ENCODE peak calls at places on chromosomes 2 and 18, in eight cellular contexts. T is nucleus accumbens; A is A549; C is activated CD8-positive, alpha-beta memory T cell treated with anti-CD3 and anti-CD28 coated beads for 24 hours; V is neural crest cell; L is stimulated activated CD4-positive, alpha-beta T cell treated with anti-CD3 and anti-CD28 coated beads, Interleukin-1b, Interleukin-23, amount 100 ng/mL, for 1 hour; J is EH; Y is SK-MEL-5. Q is an unnamed sample.

GRCh38 chr2:144625216-144626010 is 105.5 kb upstream of the ZEB2 start:
- DNase-seq in Y (no peak), A (no peak), V (no peak), T (no peak), L (no peak), C (no peak), J (no peak), Q (no peak)

GRCh38 chr2:234951386-234952269 is at the start of gene SH3BP4:
- DNase-seq in J (peak), A (peak), Y (peak), T (peak), L (no peak), V (peak), C (no peak), Q (peak)

GRCh38 chr2:11042841-11043240 is 112.4 kb upstream of the SLC66A3 start:
- DNase-seq in C (no peak), A (no peak), L (no peak), V (no peak), T (no peak), Y (no peak), J (no peak), Q (no peak)

GRCh38 chr2:102514061-102514785 is 41.2 kb downstream of the SLC9A4 start:
- DNase-seq in C (no peak), J (peak), A (peak), L (no peak), Y (peak), T (no peak), V (no peak), Q (no peak)

GRCh38 chr2:167334343-167334742 is 446.1 kb downstream of the XIRP2 start:
- DNase-seq in L (no peak), V (no peak), C (no peak), T (no peak), Y (no peak), J (no peak), A (no peak), Q (no peak)

GRCh38 chr2:67560818-67561221 is 163.7 kb downstream of the ETAA1 start:
- DNase-seq in V (no peak), L (no peak), T (no peak), C (no peak), Y (no peak), A (no peak), J (peak), Q (no peak)

GRCh38 chr2:113602869-113603466 is 24.1 kb upstream of the RABL2A start:
- DNase-seq in L (no peak), Y (no peak), C (no peak), J (peak), A (no peak), V (no peak), T (no peak), Q (no peak)

GRCh38 chr2:104431701-104432121 is 422.2 kb upstream of the POU3F3 start:
- DNase-seq in V (no peak), L (no peak), J (no peak), T (no peak), A (no peak), C (no peak), Y (no peak), Q (no peak)

GRCh38 chr2:11647834-11648600 is 22.0 kb downstream of the NTSR2 start:
- DNase-seq in V (no peak), J (peak), T (no peak), L (no peak), A (no peak), Y (peak), C (no peak), Q (no peak)

GRCh38 chr18:31206064-31206463 is 43.4 kb upstream of the DSC1 start:
- DNase-seq in L (no peak), C (no peak), V (no peak), J (no peak), A (no peak), Y (no peak), T (no peak), Q (no peak)

GRCh38 chr18:76518543-76519155 is 23.6 kb upstream of the ZNF516 start:
- DNase-seq in J (no peak), Y (no peak), C (no peak), T (no peak), L (no peak), A (no peak), V (peak), Q (no peak)

GRCh38 chr2:55805662-55806061 is 112.0 kb upstream of the PNPT1 start:
- DNase-seq in C (no peak), J (no peak), Y (no peak), A (no peak), L (no peak), T (no peak), V (no peak), Q (no peak)

GRCh38 chr2:28691774-28692281 is 59.8 kb upstream of the PPP1CB start:
- DNase-seq in C (no peak), Y (peak), V (peak), A (no peak), T (no peak), J (peak), L (no peak), Q (no peak)

GRCh38 chr2:187890690-187891089 is 336.5 kb upstream of the TFPI start:
- DNase-seq in L (no peak), Y (no peak), J (no peak), A (no peak), V (no peak), C (no peak), T (no peak), Q (no peak)

GRCh38 chr2:137115081-137115713 is 349.9 kb downstream of the THSD7B start:
- DNase-seq in A (no peak), T (no peak), J (peak), V (no peak), C (no peak), L (no peak), Y (no peak), Q (no peak)

GRCh38 chr2:168518555-168519066 is 62.5 kb downstream of the CERS6 start:
- DNase-seq in Y (no peak), J (no peak), C (no peak), V (peak), A (no peak), L (no peak), T (no peak), Q (no peak)

GRCh38 chr2:239793851-239794250 is 231.3 kb downstream of the NDUFA10 start:
- DNase-seq in J (no peak), Y (no peak), T (no peak), C (no peak), A (no peak), V (no peak), L (no peak), Q (no peak)

GRCh38 chr2:51420521-51420920 is 388.6 kb upstream of the NRXN1 start:
- DNase-seq in J (no peak), Y (no peak), T (no peak), A (no peak), C (no peak), V (no peak), L (no peak), Q (no peak)

GRCh38 chr2:225025917-225026571 is 16.2 kb downstream of the DOCK10 start:
- DNase-seq in C (no peak), T (no peak), Y (peak), A (no peak), V (no peak), J (peak), L (no peak), Q (no peak)

GRCh38 chr18:12236141-12236540 is 18.0 kb upstream of the CIDEA start:
- DNase-seq in Y (no peak), T (no peak), V (no peak), J (no peak), L (no peak), C (no peak), A (no peak), Q (no peak)

GRCh38 chr2:147416099-147416498 is 428.7 kb upstream of the ACVR2A start:
- DNase-seq in C (no peak), T (no peak), A (no peak), L (no peak), V (no peak), J (no peak), Y (no peak), Q (no peak)

GRCh38 chr2:84889332-84889731 is 8.4 kb upstream of the TRABD2A start:
- DNase-seq in T (no peak), V (no peak), Y (no peak), L (no peak), C (no peak), J (no peak), A (no peak), Q (no peak)

GRCh38 chr2:11073791-11074190 is 81.5 kb upstream of the SLC66A3 start:
- DNase-seq in V (no peak), J (peak), A (no peak), L (no peak), C (no peak), Y (no peak), T (no peak), Q (no peak)

GRCh38 chr2:182148344-182148743 is 162.7 kb downstream of the PPP1R1C start:
- DNase-seq in A (no peak), V (no peak), L (no peak), C (no peak), T (no peak), J (peak), Y (no peak), Q (no peak)

GRCh38 chr2:235312571-235312970 is 181.3 kb upstream of the AGAP1 start:
- DNase-seq in J (no peak), L (no peak), C (no peak), Y (no peak), V (no peak), A (no peak), T (no peak), Q (no peak)

GRCh38 chr2:54012538-54013141 is 41.8 kb upstream of the PSME4 start:
- DNase-seq in L (no peak), Y (no peak), J (no peak), T (no peak), C (no peak), V (no peak), A (no peak), Q (no peak)

GRCh38 chr2:222318712-222319575 is 20.1 kb upstream of the PAX3 start:
- DNase-seq in V (peak), J (peak), A (no peak), T (no peak), L (no peak), C (peak), Y (peak), Q (no peak)

GRCh38 chr2:109609352-109610024 is 4.3 kb downstream of the SEPTIN10 start:
- DNase-seq in C (no peak), T (no peak), L (no peak), V (no peak), J (peak), A (no peak), Y (no peak), Q (no peak)

GRCh38 chr18:7417742-7418141 is 149.4 kb upstream of the PTPRM start:
- DNase-seq in T (no peak), C (no peak), V (no peak), A (peak), J (peak), L (no peak), Y (no peak), Q (no peak)

GRCh38 chr18:32760391-32760790 is 12.4 kb downstream of the KLHL14 start:
- DNase-seq in T (no peak), J (no peak), L (no peak), Y (no peak), A (no peak), V (no peak), C (no peak), Q (no peak)

GRCh38 chr2:120866071-120866470 is 130.4 kb downstream of the GLI2 start:
- DNase-seq in J (no peak), C (no peak), L (no peak), A (no peak), T (no peak), V (no peak), Y (no peak), Q (no peak)

GRCh38 chr2:238929242-238930081 is 81.6 kb downstream of the TWIST2 start:
- DNase-seq in A (no peak), C (no peak), Y (no peak), T (no peak), L (no peak), J (peak), V (no peak), Q (peak)

GRCh38 chr2:223404616-223405015 is 197.5 kb downstream of the SCG2 start:
- DNase-seq in A (no peak), T (no peak), J (no peak), Y (no peak), C (no peak), L (no peak), V (no peak), Q (no peak)

GRCh38 chr18:11955299-11956029 is 25.8 kb upstream of the IMPA2 start:
- DNase-seq in V (no peak), A (no peak), L (no peak), T (no peak), C (no peak), J (peak), Y (no peak), Q (no peak)

GRCh38 chr18:74249181-74249968 is 42.4 kb downstream of the CYB5A start:
- DNase-seq in C (no peak), J (peak), A (peak), V (no peak), L (no peak), T (no peak), Y (peak), Q (no peak)

Q was measured in vagina.